ENCODE peak calls at places on chromosomes 16 and 17, in four cellular contexts. P is endothelial cell, R is HT1080, Q is EL. I is an unnamed sample.

GRCh38 chr17:65102788-65103187 is 34.4 kb upstream of the RGS9 start:
- DNase-seq in R (peak), P (no peak), Q (peak), I (no peak)

GRCh38 chr16:27723711-27724490 is 174.0 kb downstream of the KATNIP start:
- DNase-seq in P (no peak), Q (no peak), R (no peak), I (no peak)

GRCh38 chr16:20906225-20906870 is 5.8 kb downstream of the LYRM1 start:
- DNase-seq in P (no peak), R (peak), Q (peak), I (no peak)

GRCh38 chr17:60139438-60140285 is 10.1 kb upstream of the CA4 start:
- DNase-seq in Q (peak), R (peak), P (peak), I (peak)

GRCh38 chr17:4124994-4125393 is 17.8 kb downstream of the ZZEF1 start:
- DNase-seq in Q (no peak), R (no peak), P (no peak), I (no peak)

GRCh38 chr17:44203731-44204452 is 4.2 kb upstream of the ATXN7L3 start:
- DNase-seq in R (peak), Q (peak), P (peak), I (peak)

GRCh38 chr17:42969006-42969581 is 4.8 kb upstream of the AARSD1 start:
- DNase-seq in P (no peak), R (no peak), Q (no peak), I (no peak)

GRCh38 chr17:77233127-77233526 is 92.4 kb downstream of the SEC14L1 start:
- DNase-seq in Q (no peak), P (no peak), R (no peak), I (no peak)

GRCh38 chr17:55513885-55514590 is 2.8 kb upstream of the SMIM36 start:
- DNase-seq in Q (peak), P (peak), R (peak), I (peak)

GRCh38 chr16:84699712-84700517 is at the start of gene USP10:
- DNase-seq in R (peak), P (peak), Q (peak), I (peak)

GRCh38 chr16:66240088-66240487 is 126.4 kb upstream of the CDH5 start:
- DNase-seq in Q (no peak), R (no peak), P (no peak), I (no peak)

GRCh38 chr17:46166692-46167249 is 26.5 kb downstream of the KANSL1 start:
- DNase-seq in Q (no peak), R (no peak), P (no peak), I (no peak)

GRCh38 chr16:84740596-84741071 is 40.8 kb downstream of the USP10 start:
- DNase-seq in R (no peak), P (no peak), Q (no peak), I (no peak)

GRCh38 chr16:89845417-89845816 is 17.1 kb downstream of the SPIRE2 start:
- DNase-seq in P (no peak), R (no peak), Q (no peak), I (no peak)

GRCh38 chr17:80504671-80505413 is 28.4 kb upstream of the NPTX1 start:
- DNase-seq in Q (peak), R (no peak), P (no peak), I (no peak)

I was measured in COLO829.